ENCODE peak calls at places on chromosomes 3 and 15, in eight cellular contexts. H is HL-60; G is NCI-H1417 treated with DMSO at 0.1 percent for 48 hours; I is AML-193; K is activated T-cell treated with anti-CD3 and anti-CD28 coated beads, Interleukin-2, amount 50 U/mL, for 72 hours; X is sciatic nerve; O is GM12892; A is posterior vena cava. U is an unnamed sample.
A peak's percentile ranks its signal among the peaks of the same experiment; 100 is the strongest.

GRCh38 chr3:71206305-71206704 is 377.2 kb downstream of the FOXP1 start:
- DNase-seq in O (no peak), A (no peak), X (no peak), I (no peak), G (no peak), H (no peak), K (no peak), U (no peak)

GRCh38 chr3:118912188-118912587 is 122.5 kb downstream of the IGSF11 start:
- DNase-seq in H (no peak), O (no peak), A (no peak), X (no peak), I (no peak), K (no peak), G (no peak), U (no peak)

GRCh38 chr3:45235409-45235808 is 9.3 kb upstream of the TMEM158 start:
- DNase-seq in G (no peak), A (no peak), X (no peak), I (no peak), O (no peak), K (no peak), H (no peak), U (no peak)

GRCh38 chr3:38725726-38726410 is 76.4 kb upstream of the SCN5A start:
- DNase-seq in K (no peak), X (no peak), H (no peak), I (no peak), O (no peak), G (no peak), A (no peak), U (no peak)

GRCh38 chr3:10116138-10116460 is 624 bp downstream of the BRK1 start:
- DNase-seq in G (no peak), H (peak; percentile 48), O (no peak), K (no peak), A (no peak), X (no peak), I (peak; percentile 30), U (peak; percentile 15)

GRCh38 chr15:52349062-52349700 is 53.6 kb upstream of the MYO5C start:
- DNase-seq in K (no peak), H (no peak), O (no peak), I (no peak), X (no peak), A (no peak), G (no peak), U (no peak)

GRCh38 chr3:188309437-188310269 is 155.7 kb downstream of the LPP start:
- DNase-seq in I (no peak), G (no peak), X (no peak), K (peak; percentile 51), A (no peak), O (no peak), H (no peak), U (no peak)

GRCh38 chr3:171339606-171340005 is 120.6 kb downstream of the TNIK start:
- DNase-seq in H (no peak), X (no peak), O (no peak), I (no peak), G (no peak), K (no peak), A (no peak), U (no peak)

GRCh38 chr3:171976526-171976925 is 62.9 kb upstream of the FNDC3B start:
- DNase-seq in G (no peak), X (no peak), H (no peak), O (no peak), I (no peak), K (no peak), A (no peak), U (no peak)

GRCh38 chr3:183880121-183880520 is 4.6 kb downstream of the PARL start:
- DNase-seq in K (no peak), A (no peak), I (peak; percentile 77), G (no peak), O (no peak), X (no peak), H (no peak), U (no peak)

GRCh38 chr15:84681822-84682221 is 23.8 kb upstream of the NMB start:
- DNase-seq in A (no peak), H (peak; percentile 65), O (no peak), I (no peak), X (no peak), K (peak; percentile 28), G (no peak), U (no peak)

GRCh38 chr3:172317984-172318383 is 130.3 kb downstream of the GHSR start:
- DNase-seq in X (peak; percentile 67), A (peak; percentile 85), K (no peak), H (no peak), I (no peak), O (no peak), G (no peak), U (no peak)

GRCh38 chr3:157938154-157938774 is 168.0 kb downstream of the SHOX2 start:
- DNase-seq in A (no peak), G (no peak), O (no peak), I (no peak), X (no peak), K (no peak), H (no peak), U (no peak)

GRCh38 chr3:183159319-183159718 is 3.2 kb downstream of the LAMP3 start:
- DNase-seq in X (no peak), A (no peak), I (peak; percentile 9), G (no peak), K (peak; percentile 17), O (no peak), H (no peak), U (no peak)

GRCh38 chr15:50358805-50359204 is 3.8 kb upstream of the GABPB1 start:
- DNase-seq in G (no peak), K (peak; percentile 46), H (no peak), X (no peak), A (no peak), O (no peak), I (peak; percentile 69), U (peak; percentile 33)

GRCh38 chr3:28745904-28746617 is 397.4 kb upstream of the AZI2 start:
- DNase-seq in A (no peak), X (no peak), H (no peak), K (no peak), O (no peak), G (no peak), I (no peak), U (no peak)

GRCh38 chr3:102114264-102114979 is 265.1 kb downstream of the NFKBIZ start:
- DNase-seq in X (no peak), O (no peak), G (no peak), K (peak; percentile 52), H (no peak), A (no peak), I (no peak), U (no peak)